ENCODE peak calls at places on chromosomes 7 and 10, in ten cellular contexts. K is GM12892, J is heart left ventricle, W is ovary, Q is tibial nerve, C is stomach, M is HCT116, D is lower leg skin, Z is body of pancreas, V is IMR-90. I is an unnamed sample.

GRCh38 chr10:95278061-95278988 is 12.5 kb downstream of the PDLIM1 start:
- DNase-seq in K (no peak), J (no peak), W (no peak), Q (peak; percentile 53), C (no peak), M (no peak), D (peak; percentile 75), Z (no peak), V (peak; percentile 73), I (no peak)

GRCh38 chr10:47376522-47377220 is 7.4 kb downstream of the ZNF488 start:
- DNase-seq in K (no peak), J (no peak), W (no peak), Q (no peak), C (peak; percentile 19), M (no peak), D (peak; percentile 9), Z (no peak), V (no peak), I (no peak)

GRCh38 chr10:101063162-101063525 is 1.4 kb downstream of the KAZALD1 start:
- DNase-seq in K (no peak), J (no peak), W (no peak), Q (no peak), C (no peak), M (no peak), D (no peak), Z (no peak), V (no peak), I (no peak)

GRCh38 chr10:95308389-95309302 is 17.8 kb upstream of the PDLIM1 start:
- DNase-seq in K (no peak), J (peak; percentile 72), W (peak; percentile 47), Q (peak; percentile 87), C (peak; percentile 94), M (peak; percentile 75), D (peak; percentile 77), Z (peak; percentile 92), V (peak; percentile 98), I (peak; percentile 72)

GRCh38 chr7:767580-767940 is 40.5 kb upstream of the PRKAR1B start:
- DNase-seq in K (no peak), J (no peak), W (no peak), Q (no peak), C (no peak), M (no peak), D (no peak), Z (no peak), V (no peak), I (no peak)

GRCh38 chr7:54956021-54956420 is 62.8 kb upstream of the EGFR start:
- DNase-seq in K (no peak), J (no peak), W (no peak), Q (no peak), C (no peak), M (no peak), D (no peak), Z (no peak), V (no peak), I (no peak)

GRCh38 chr10:121077331-121077730 is 226.2 kb downstream of the WDR11 start:
- DNase-seq in K (no peak), J (no peak), W (no peak), Q (peak; percentile 61), C (no peak), M (no peak), D (peak; percentile 62), Z (no peak), V (no peak), I (no peak)

GRCh38 chr7:143399642-143400041 is 9.0 kb downstream of the EPHA1 start:
- DNase-seq in K (no peak), J (no peak), W (no peak), Q (no peak), C (no peak), M (no peak), D (no peak), Z (no peak), V (no peak), I (no peak)

GRCh38 chr10:72239409-72239808 is 23.3 kb upstream of the ASCC1 start:
- DNase-seq in K (no peak), J (no peak), W (no peak), Q (no peak), C (no peak), M (no peak), D (no peak), Z (no peak), V (no peak), I (no peak)

GRCh38 chr10:72240371-72240770 is 24.3 kb upstream of the ASCC1 start:
- DNase-seq in K (no peak), J (no peak), W (no peak), Q (no peak), C (no peak), M (no peak), D (no peak), Z (no peak), V (no peak), I (no peak)

GRCh38 chr10:72238392-72239175 is 22.5 kb upstream of the ASCC1 start:
- DNase-seq in K (no peak), J (no peak), W (peak; percentile 16), Q (no peak), C (no peak), M (no peak), D (no peak), Z (peak; percentile 82), V (no peak), I (no peak)

GRCh38 chr10:72234560-72235095 is 18.6 kb upstream of the ASCC1 start:
- DNase-seq in K (no peak), J (no peak), W (peak; percentile 9), Q (no peak), C (peak; percentile 32), M (no peak), D (no peak), Z (peak; percentile 90), V (no peak), I (no peak)

GRCh38 chr10:72235544-72236279 is 19.6 kb upstream of the ASCC1 start:
- DNase-seq in K (no peak), J (no peak), W (peak; percentile 2), Q (no peak), C (no peak), M (no peak), D (no peak), Z (no peak), V (no peak), I (no peak)
- TF ChIP-seq POLR2A in K (no peak), J (no peak), W (no peak), Q (no peak), C (no peak), M (no peak), D (no peak), Z (no peak), V (no peak), I (no peak)

GRCh38 chr10:98465866-98466265 is 19.1 kb upstream of the HPS1 start:
- DNase-seq in K (no peak), J (no peak), W (no peak), Q (no peak), C (no peak), M (no peak), D (no peak), Z (no peak), V (no peak), I (no peak)

GRCh38 chr10:98470850-98471249 is 24.1 kb upstream of the HPS1 start:
- DNase-seq in K (no peak), J (no peak), W (no peak), Q (no peak), C (no peak), M (no peak), D (no peak), Z (no peak), V (no peak), I (no peak)

GRCh38 chr10:98466916-98467505 is 20.3 kb upstream of the HPS1 start:
- DNase-seq in K (no peak), J (no peak), W (no peak), Q (no peak), C (no peak), M (no peak), D (no peak), Z (no peak), V (no peak), I (no peak)

GRCh38 chr10:98469532-98469931 is 22.8 kb upstream of the HPS1 start:
- DNase-seq in K (no peak), J (no peak), W (no peak), Q (no peak), C (no peak), M (no peak), D (no peak), Z (no peak), V (no peak), I (no peak)

GRCh38 chr10:98467506-98468318 is 21.0 kb upstream of the HPS1 start:
- DNase-seq in K (peak; percentile 67), J (peak; percentile 70), W (peak; percentile 68), Q (peak; percentile 71), C (peak; percentile 76), M (peak; percentile 89), D (peak; percentile 73), Z (peak; percentile 87), V (peak; percentile 83), I (peak; percentile 83)
- TF ChIP-seq POLR2A in K (no peak), J (no peak), W (no peak), Q (no peak), C (no peak), M (no peak), D (no peak), Z (no peak), V (no peak), I (peak; percentile 14)

DNA sequence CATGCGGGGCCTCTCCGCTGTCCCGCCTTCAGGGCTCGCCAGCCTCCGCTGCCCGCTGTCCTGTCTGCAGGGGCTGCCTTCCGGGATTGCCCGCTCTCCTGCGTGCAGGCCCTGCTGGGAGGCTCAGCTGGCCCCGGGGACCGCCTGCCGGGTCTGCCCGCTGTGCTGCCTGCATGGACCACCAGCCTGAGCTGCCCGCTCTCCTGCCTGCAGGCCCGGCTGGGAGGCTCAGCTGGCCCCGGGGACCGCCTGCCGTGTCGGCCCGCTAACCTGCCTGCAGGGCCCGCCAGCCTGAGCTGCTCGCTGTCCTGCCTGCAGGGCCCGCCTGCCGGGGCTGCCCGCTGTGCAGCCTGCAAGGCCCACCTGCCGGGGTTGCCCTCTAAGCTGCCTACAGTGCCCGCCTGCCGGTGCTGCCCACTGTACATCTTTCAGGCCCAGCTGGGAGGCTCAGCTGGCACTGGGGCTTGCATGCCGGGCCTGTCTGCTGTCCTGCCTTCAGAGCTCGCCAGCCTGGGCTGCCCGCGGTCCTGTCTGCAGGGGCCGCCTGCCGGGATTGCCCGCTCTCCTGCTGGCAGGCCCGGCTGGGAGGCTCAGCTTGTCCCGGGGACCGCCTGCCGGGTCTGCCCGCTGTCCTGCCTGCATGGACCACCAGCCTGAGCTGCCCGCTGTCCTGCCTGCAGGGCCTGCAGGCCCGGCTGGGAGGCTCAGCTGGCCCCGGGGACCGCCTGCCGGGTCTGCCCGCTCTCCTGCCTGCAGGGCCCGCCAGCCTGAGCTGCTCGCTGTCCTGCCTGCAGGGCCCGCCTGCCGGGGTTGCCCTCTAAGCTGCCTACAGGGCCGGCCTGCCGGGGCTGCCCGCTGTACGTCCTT is 165.1 kb downstream of the GLRX3 start:
- DNase-seq in K (no peak), J (no peak), W (peak; percentile 72), Q (no peak), C (no peak), M (no peak), D (no peak), Z (peak; percentile 35), V (no peak), I (no peak)
- TF ChIP-seq POLR2A in K (no peak), J (no peak), W (no peak), Q (no peak), C (no peak), M (no peak), D (no peak), Z (no peak), V (no peak), I (no peak)

GRCh38 chr10:17645591-17646345 is 1.8 kb downstream of the STAM start:
- DNase-seq in K (no peak), J (no peak), W (no peak), Q (no peak), C (no peak), M (no peak), D (no peak), Z (no peak), V (peak; percentile 18), I (no peak)

GRCh38 chr10:17647316-17647715 is 3.4 kb downstream of the STAM start:
- DNase-seq in K (no peak), J (peak; percentile 30), W (no peak), Q (no peak), C (peak; percentile 48), M (no peak), D (no peak), Z (no peak), V (no peak), I (no peak)

GRCh38 chr10:17643339-17643754 is 604 bp upstream of the STAM start:
- DNase-seq in K (peak; percentile 25), J (peak; percentile 71), W (no peak), Q (no peak), C (peak; percentile 72), M (no peak), D (peak; percentile 71), Z (peak; percentile 82), V (peak; percentile 78), I (peak; percentile 63)

GRCh38 chr10:17644485-17644964 is 574 bp downstream of the STAM start:
- DNase-seq in K (no peak), J (no peak), W (no peak), Q (no peak), C (no peak), M (no peak), D (no peak), Z (peak; percentile 27), V (peak; percentile 30), I (no peak)

GRCh38 chr10:17643755-17644484 is at the start of gene STAM:
- DNase-seq in K (peak; percentile 68), J (peak; percentile 90), W (peak; percentile 96), Q (peak; percentile 85), C (peak; percentile 87), M (peak; percentile 80), D (peak; percentile 83), Z (peak; percentile 84), V (peak; percentile 91), I (peak; percentile 60)
- TF ChIP-seq POLR2A in K (peak; percentile 85), J (peak; percentile 60), W (peak; percentile 41), Q (peak; percentile 60), C (peak; percentile 47), M (peak; percentile 55), D (no peak), Z (peak; percentile 66), V (peak; percentile 88), I (peak; percentile 59)